ENCODE peak calls at places on chromosome 5, in eight cellular contexts. B is breast epithelium, H is GM12891, V is lower leg skin, G is adrenal gland, N is uterus, X is A549, D is HepG2. P is an unnamed sample.

GRCh38 chr5:103847060-103847459 is 284.5 kb upstream of the NUDT12 start:
- DNase-seq in H (no peak), G (no peak), X (no peak), D (no peak), B (no peak), N (no peak), V (no peak), P (no peak)

GRCh38 chr5:143198332-143198731 is 205.2 kb downstream of the NR3C1 start:
- DNase-seq in G (no peak), N (no peak), B (no peak), V (no peak), D (peak), X (no peak), H (no peak), P (no peak)

GRCh38 chr5:657570-657969 is 35.6 kb downstream of the TPPP start:
- DNase-seq in G (peak), V (no peak), X (peak), D (no peak), N (no peak), B (peak), H (no peak), P (no peak)

GRCh38 chr5:133712562-133712961 is 100.2 kb upstream of the FSTL4 start:
- DNase-seq in G (no peak), X (no peak), H (no peak), V (peak), B (no peak), D (no peak), N (no peak), P (no peak)

GRCh38 chr5:112240011-112240410 is 179.1 kb downstream of the EPB41L4A start:
- DNase-seq in V (no peak), D (no peak), N (no peak), B (no peak), X (peak), H (no peak), G (no peak), P (no peak)

GRCh38 chr5:175025046-175025445 is 300.7 kb downstream of the MSX2 start:
- DNase-seq in V (no peak), H (no peak), G (no peak), X (no peak), D (no peak), B (no peak), N (no peak), P (no peak)

GRCh38 chr5:93430673-93431192 is 150.3 kb downstream of the NR2F1-AS1 start:
- DNase-seq in H (no peak), B (no peak), N (no peak), G (no peak), X (no peak), V (no peak), D (no peak), P (no peak)

GRCh38 chr5:103808464-103809106 is 246.0 kb upstream of the NUDT12 start:
- DNase-seq in X (peak), H (peak), V (no peak), N (no peak), D (peak), B (no peak), G (peak), P (no peak)

GRCh38 chr5:6783787-6784186 is 70.6 kb downstream of the TENT4A start:
- DNase-seq in N (no peak), H (no peak), V (no peak), D (no peak), G (no peak), B (no peak), X (no peak), P (no peak)

GRCh38 chr5:78320461-78320860 is 26.0 kb upstream of the AP3B1 start:
- DNase-seq in H (peak), X (no peak), G (no peak), D (peak), N (no peak), V (no peak), B (no peak), P (no peak)

GRCh38 chr5:168101352-168101751 is 190.1 kb upstream of the WWC1 start:
- DNase-seq in X (no peak), B (no peak), D (no peak), N (no peak), H (no peak), G (no peak), V (no peak), P (no peak)

GRCh38 chr5:541148-541887 is 17.1 kb upstream of the SLC9A3 start:
- DNase-seq in H (no peak), B (no peak), V (no peak), N (no peak), X (no peak), D (no peak), G (peak), P (no peak)

GRCh38 chr5:10564838-10565784 is 1.2 kb downstream of the ANKRD33B start:
- DNase-seq in B (no peak), X (no peak), V (peak), N (no peak), H (no peak), D (no peak), G (no peak), P (no peak)

GRCh38 chr5:173233347-173234128 is 1.5 kb downstream of the NKX2-5 start:
- DNase-seq in B (no peak), H (no peak), V (no peak), N (no peak), D (no peak), X (no peak), G (no peak), P (no peak)

GRCh38 chr5:173201636-173202265 is 33.3 kb downstream of the NKX2-5 start:
- DNase-seq in H (no peak), G (peak), N (no peak), D (peak), X (peak), V (no peak), B (no peak), P (no peak)

GRCh38 chr5:152592416-152592815 is 187.3 kb upstream of the NMUR2 start:
- DNase-seq in H (no peak), V (no peak), X (no peak), D (no peak), N (no peak), G (no peak), B (no peak), P (no peak)

GRCh38 chr5:68046445-68046844 is 169.1 kb upstream of the PIK3R1 start:
- DNase-seq in G (peak), X (peak), B (no peak), H (no peak), D (peak), V (no peak), N (no peak), P (no peak)

GRCh38 chr5:1445895-1446601 is 808 bp upstream of the SLC6A3 start:
- DNase-seq in N (no peak), B (no peak), D (no peak), V (peak), G (no peak), H (no peak), X (no peak), P (no peak)

GRCh38 chr5:149426931-149427330 is 47.8 kb upstream of the IL17B start:
- DNase-seq in X (no peak), B (no peak), D (no peak), G (no peak), N (no peak), H (no peak), V (no peak), P (no peak)

GRCh38 chr5:164355267-164355830 is 849.9 kb downstream of the MAT2B start:
- DNase-seq in V (no peak), G (no peak), D (no peak), H (no peak), X (no peak), N (no peak), B (no peak), P (no peak)

GRCh38 chr5:178123987-178124925 is 6.6 kb upstream of the RMND5B start:
- DNase-seq in B (peak), G (no peak), X (no peak), H (no peak), D (no peak), V (peak), N (no peak), P (no peak)

GRCh38 chr5:165497707-165498106 is 1992.3 kb downstream of the MAT2B start:
- DNase-seq in H (peak), X (peak), D (no peak), G (no peak), N (no peak), B (no peak), V (no peak), P (no peak)

GRCh38 chr5:181215997-181216982 is 6.8 kb upstream of the TRIM41 start:
- DNase-seq in G (no peak), N (no peak), D (no peak), B (no peak), H (no peak), V (no peak), X (peak), P (no peak)

GRCh38 chr5:140273401-140273877 is 29.5 kb downstream of the PFDN1 start:
- DNase-seq in H (no peak), N (no peak), D (no peak), G (peak), X (no peak), B (no peak), V (no peak), P (no peak)

GRCh38 chr5:69462170-69462569 is 30.4 kb upstream of the OCLN start:
- DNase-seq in D (no peak), G (no peak), H (no peak), X (no peak), N (no peak), B (no peak), V (no peak), P (no peak)

GRCh38 chr5:45060686-45061085 is 251.9 kb downstream of the MRPS30 start:
- DNase-seq in X (no peak), G (no peak), N (no peak), V (no peak), B (no peak), D (no peak), H (no peak), P (no peak)

GRCh38 chr5:148912714-148913398 is 86.4 kb downstream of the ADRB2 start:
- DNase-seq in V (no peak), G (no peak), B (no peak), H (no peak), X (peak), N (no peak), D (peak), P (no peak)

GRCh38 chr5:27217160-27217956 is 179.0 kb upstream of the CDH9 start:
- DNase-seq in B (no peak), D (no peak), H (no peak), V (no peak), X (no peak), G (no peak), N (no peak), P (no peak)

GRCh38 chr5:179599100-179599499 is 24.4 kb downstream of the HNRNPH1 start:
- DNase-seq in H (no peak), G (no peak), N (no peak), V (no peak), B (no peak), D (no peak), X (no peak), P (no peak)

GRCh38 chr5:174692381-174692780 is 32.0 kb upstream of the MSX2 start:
- DNase-seq in N (no peak), X (no peak), B (no peak), V (no peak), H (no peak), D (no peak), G (no peak), P (no peak)

GRCh38 chr5:124352312-124352711 is 394.1 kb downstream of the ZNF608 start:
- DNase-seq in D (no peak), B (no peak), N (no peak), G (no peak), X (no peak), H (no peak), V (no peak), P (no peak)

GRCh38 chr5:14142856-14143508 is at the start of gene TRIO:
- DNase-seq in H (peak), B (peak), V (peak), D (peak), X (peak), N (peak), G (peak), P (peak)
- TF ChIP-seq POLR2A in H (no peak), B (peak), V (no peak), D (no peak), X (peak), N (peak), G (peak), P (peak)

DNA sequence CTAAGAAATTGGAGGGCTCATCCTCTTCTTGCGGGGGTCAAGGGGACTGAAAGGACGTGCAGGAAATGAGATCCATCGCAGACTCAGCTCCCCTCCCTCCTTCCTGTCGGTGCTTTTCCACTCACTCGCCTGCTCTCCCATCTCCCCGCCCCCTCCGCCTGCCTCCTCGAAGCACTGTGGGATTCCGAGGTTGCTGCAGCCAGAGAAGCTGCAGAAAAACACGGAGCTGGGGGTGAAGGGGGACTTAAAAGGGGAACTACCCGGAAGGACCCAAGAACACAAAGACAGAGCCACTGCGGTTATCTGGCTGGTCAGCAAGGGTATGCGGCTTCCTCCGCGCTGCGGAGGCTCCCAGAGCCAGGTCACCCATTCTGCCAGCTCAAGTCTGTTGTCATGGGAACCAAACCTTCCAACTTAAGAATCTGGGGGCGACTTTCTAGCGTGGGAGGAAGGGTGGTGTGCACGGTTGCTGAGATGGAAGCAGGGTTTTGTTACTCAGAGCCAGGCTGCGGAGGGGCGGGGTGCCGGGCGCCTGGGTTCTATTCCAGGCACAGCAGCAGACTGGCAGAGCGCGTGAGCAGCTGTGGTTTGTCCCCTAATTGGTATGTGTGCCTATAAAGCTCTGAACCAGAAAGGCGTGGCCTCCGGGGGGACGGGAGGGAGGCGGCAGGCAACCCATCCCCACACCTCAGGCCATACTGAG is 24.9 kb downstream of the PCDHGC5 start:
- DNase-seq in G (peak), B (peak), D (no peak), N (peak), V (peak), H (no peak), X (no peak), P (peak)
- TF ChIP-seq POLR2A in G (peak), B (no peak), D (no peak), N (no peak), V (no peak), H (no peak), X (no peak), P (peak)

GRCh38 chr5:116573617-116574431 is 799 bp downstream of the SEMA6A start:
- DNase-seq in B (no peak), X (peak), H (peak), N (no peak), V (peak), G (peak), D (no peak), P (no peak)
- TF ChIP-seq POLR2A in B (no peak), X (no peak), H (no peak), N (no peak), V (no peak), G (no peak), D (no peak), P (no peak)

DNA sequence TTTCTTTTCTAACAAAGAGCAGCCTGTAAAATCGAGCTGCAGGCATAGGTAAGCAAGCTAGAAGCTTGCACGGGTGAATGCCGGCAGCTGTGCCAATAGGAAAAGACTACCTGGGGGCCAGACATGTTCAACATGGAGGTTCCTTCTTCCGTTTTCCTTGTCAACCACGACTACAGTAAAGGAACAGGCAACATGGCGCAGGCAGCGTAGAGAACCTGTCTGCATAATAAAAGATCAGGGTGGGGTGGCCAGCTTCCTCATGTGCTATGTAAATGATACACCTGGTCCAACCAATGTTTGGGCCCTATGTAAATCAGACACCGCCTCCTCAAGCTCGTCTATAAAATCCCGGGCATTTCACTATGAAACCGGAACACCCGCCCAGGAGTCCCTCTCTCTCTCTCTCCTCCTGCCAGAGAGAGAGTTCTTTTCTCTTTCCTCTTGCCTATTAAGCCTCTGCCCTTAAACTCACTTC is 103.8 kb upstream of the LIFR start:
- DNase-seq in B (peak), X (no peak), N (no peak), V (no peak), G (no peak), D (peak), H (no peak), P (no peak)
- TF ChIP-seq POLR2A in B (no peak), X (no peak), N (peak), V (no peak), G (no peak), D (no peak), H (no peak), P (no peak)

DNA sequence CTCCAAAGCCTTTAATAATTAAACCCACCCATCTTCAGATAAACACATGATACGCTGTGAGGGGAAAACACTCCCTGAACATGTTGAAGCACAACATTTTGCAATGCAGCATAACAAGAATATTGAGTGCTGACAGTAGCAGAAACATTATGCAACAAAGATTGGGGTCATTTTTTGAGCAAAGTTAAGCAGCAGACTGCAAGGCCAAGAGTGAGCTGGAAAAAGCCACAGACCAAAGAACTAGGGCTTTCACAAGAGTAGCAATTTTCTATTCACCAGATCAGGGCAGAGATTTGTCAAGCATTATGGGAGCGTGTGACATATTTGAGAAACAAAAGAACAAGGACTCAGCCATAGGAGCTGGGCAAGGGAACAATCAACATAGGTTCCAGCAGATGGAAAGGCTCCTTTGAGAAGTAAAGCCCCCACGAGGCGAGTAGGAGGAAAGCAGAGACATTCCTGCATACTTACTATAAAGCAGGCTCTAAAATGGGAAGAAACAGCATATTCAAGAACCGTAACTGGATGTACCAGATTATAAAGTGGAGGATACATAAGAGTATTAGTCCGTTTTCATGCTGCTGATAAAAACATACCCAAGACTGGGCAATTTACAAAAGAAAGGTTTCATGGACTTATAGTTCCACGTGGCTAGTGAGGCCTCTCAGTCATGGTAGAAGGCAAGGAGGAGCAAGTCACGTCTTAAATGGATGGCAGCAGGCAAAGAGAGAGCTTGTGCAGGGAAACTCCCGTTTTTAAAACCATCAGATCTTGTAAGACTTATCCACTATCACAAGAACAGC is 4.8 kb upstream of the TTC23L start:
- DNase-seq in H (no peak), X (no peak), G (no peak), N (no peak), D (no peak), V (no peak), B (no peak), P (no peak)
- TF ChIP-seq POLR2A in H (no peak), X (no peak), G (no peak), N (no peak), D (no peak), V (no peak), B (no peak), P (no peak)

DNA sequence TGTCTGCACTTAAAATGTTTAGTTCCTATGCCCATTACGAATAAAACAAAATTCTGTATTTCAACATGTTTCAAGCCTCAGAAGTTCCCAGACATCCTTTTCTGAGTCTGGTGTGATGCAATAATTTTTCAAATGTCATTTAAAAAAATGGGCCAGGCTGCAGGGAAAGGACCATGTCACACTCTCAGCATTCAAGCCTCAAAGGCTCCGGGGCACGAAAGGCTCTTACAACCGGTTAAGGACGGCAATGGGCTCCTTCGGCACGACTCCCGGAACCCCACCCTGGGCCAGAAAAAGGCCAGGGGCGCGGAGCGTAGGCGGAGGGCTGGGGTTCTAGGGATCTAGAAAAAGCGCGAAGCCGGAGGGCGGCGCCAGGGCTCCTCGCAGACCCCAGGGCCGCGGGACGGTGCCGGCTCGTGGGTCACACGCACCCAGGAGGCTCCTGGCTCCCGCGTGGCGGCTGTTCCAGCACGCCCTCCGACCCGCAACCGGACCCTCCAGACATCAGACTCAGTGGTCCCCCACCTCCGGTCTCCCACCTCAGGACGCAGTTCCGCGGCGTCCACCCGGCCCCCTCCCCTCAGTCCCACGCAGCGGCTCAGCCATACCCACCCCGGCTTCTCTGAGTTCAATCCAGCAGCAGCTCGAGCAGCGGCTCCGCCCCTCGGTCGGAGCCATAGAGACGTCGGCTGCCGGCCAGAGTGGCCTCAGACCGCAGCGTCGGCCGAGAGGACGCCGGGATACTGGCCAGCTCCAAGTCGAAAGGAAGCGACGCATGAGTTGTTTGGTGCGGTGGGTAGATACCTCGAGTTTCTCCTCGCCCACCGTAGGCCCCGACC is at the start of gene TMEM267:
- DNase-seq in X (peak), D (peak), B (peak), V (peak), N (peak), G (peak), H (peak), P (peak)
- TF ChIP-seq POLR2A in X (peak), D (peak), B (peak), V (peak), N (peak), G (peak), H (peak), P (peak)

GRCh38 chr5:150609843-150610584 is 30.4 kb upstream of the SYNPO start:
- DNase-seq in H (no peak), N (no peak), D (peak), G (no peak), V (no peak), X (no peak), B (no peak), P (no peak)
- TF ChIP-seq POLR2A in H (no peak), N (no peak), D (no peak), G (no peak), V (no peak), X (no peak), B (no peak), P (no peak)

P was measured in GM12892.